ENCODE peak calls at places on chromosomes 5 and 9, in five cellular contexts. J is fibroblast of lung, C is neural progenitor cell, T is K562, E is neuronal stem cell. Q is an unnamed sample.

GRCh38 chr5:157059891-157060290 is 975 bp upstream of the HAVCR1 start:
- DNase-seq in J (no peak), C (no peak), T (no peak), E (no peak), Q (peak; percentile 19)

GRCh38 chr9:98146101-98146991 is 27.3 kb upstream of the TRIM14 start:
- DNase-seq in J (peak; percentile 38), C (peak; percentile 20), T (no peak), E (no peak), Q (peak; percentile 62)

GRCh38 chr5:96321371-96321770 is 111.7 kb downstream of the PCSK1 start:
- DNase-seq in J (no peak), C (no peak), T (no peak), E (no peak), Q (peak; percentile 18)

GRCh38 chr9:20321683-20322082 is 300.6 kb downstream of the MLLT3 start:
- DNase-seq in J (no peak), C (no peak), T (no peak), E (no peak), Q (no peak)

GRCh38 chr9:74006935-74007334 is 490.2 kb upstream of the RORB start:
- DNase-seq in J (no peak), C (peak; percentile 47), T (no peak), E (no peak), Q (no peak)

GRCh38 chr5:121426153-121426552 is 425.5 kb upstream of the FTMT start:
- DNase-seq in J (no peak), C (no peak), T (no peak), E (no peak), Q (no peak)

GRCh38 chr5:74205745-74206570 is 434.6 kb downstream of the ENC1 start:
- DNase-seq in J (no peak), C (no peak), T (no peak), E (no peak), Q (no peak)

GRCh38 chr9:123475407-123475806 is 119.4 kb downstream of the CRB2 start:
- DNase-seq in J (no peak), C (no peak), T (no peak), E (no peak), Q (no peak)

GRCh38 chr9:95494416-95495371 is 22.1 kb downstream of the PTCH1 start:
- DNase-seq in J (peak; percentile 37), C (peak; percentile 65), T (no peak), E (no peak), Q (peak; percentile 74)

GRCh38 chr5:149256451-149256850 is 15.2 kb upstream of the AFAP1L1 start:
- DNase-seq in J (no peak), C (no peak), T (no peak), E (no peak), Q (no peak)
- H3K4me3 ChIP-seq in J (no peak overlapping the region), C (no peak overlapping the region), T (no peak overlapping the region), E (no peak overlapping the region), Q (no peak overlapping the region)

GRCh38 chr9:118059520-118060278 is 355.5 kb downstream of the TLR4 start:
- DNase-seq in J (peak; percentile 12), C (peak; percentile 80), T (peak; percentile 7), E (peak; percentile 62), Q (peak; percentile 17)
- H3K9me3 ChIP-seq in J (no peaks in the 10 kb centered on the region), C (no peaks in the 10 kb centered on the region), T (no peaks in the 10 kb centered on the region), E (no peaks in the 10 kb centered on the region), Q (no peaks in the 10 kb centered on the region)

GRCh38 chr5:8875722-8876121 is 670.2 kb downstream of the SEMA5A start:
- DNase-seq in J (no peak), C (no peak), T (no peak), E (no peak), Q (no peak)

GRCh38 chr5:8864053-8864452 is 681.8 kb downstream of the SEMA5A start:
- DNase-seq in J (peak; percentile 32), C (peak; percentile 56), T (no peak), E (no peak), Q (peak; percentile 85)

GRCh38 chr5:8870349-8870748 is 675.5 kb downstream of the SEMA5A start:
- DNase-seq in J (no peak), C (no peak), T (no peak), E (no peak), Q (no peak)

GRCh38 chr5:8865686-8866374 is 680.0 kb downstream of the SEMA5A start:
- DNase-seq in J (no peak), C (no peak), T (no peak), E (no peak), Q (no peak)

GRCh38 chr5:8869932-8870331 is 675.9 kb downstream of the SEMA5A start:
- DNase-seq in J (no peak), C (no peak), T (no peak), E (no peak), Q (no peak)
- H2AFZ ChIP-seq in J (no peak overlapping the region), C (no peak overlapping the region), T (no peak overlapping the region), E (no peak overlapping the region), Q (no peak overlapping the region)

DNA sequence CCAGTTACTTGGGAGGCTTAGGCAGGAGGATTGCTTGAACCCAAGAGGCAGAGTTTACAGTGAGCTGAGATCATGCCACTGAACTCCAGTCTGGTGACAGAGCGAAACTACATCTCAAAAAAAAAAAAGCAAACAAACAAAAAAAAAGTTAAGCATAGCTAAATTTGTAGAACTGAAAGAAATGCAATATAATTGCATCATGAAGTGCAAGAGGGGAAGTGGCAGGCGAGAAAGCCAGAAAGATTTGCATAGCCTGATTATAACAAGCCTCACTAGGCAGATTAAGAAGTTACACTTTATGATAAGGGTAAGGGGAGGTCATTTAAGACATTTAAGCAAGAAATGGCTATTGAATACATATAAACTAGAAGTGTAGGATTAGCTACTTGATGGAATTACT is 187.1 kb downstream of the EDIL3 start:
- DNase-seq in J (no peak), C (no peak), T (no peak), E (no peak), Q (no peak)
- H3K4me3 ChIP-seq in J (no peak overlapping the region), C (no peak overlapping the region), T (no peak overlapping the region), E (no peak overlapping the region), Q (no peak overlapping the region)

GRCh38 chr5:2506603-2507002 is 244.9 kb downstream of the IRX2 start:
- DNase-seq in J (no peak), C (no peak), T (no peak), E (no peak), Q (no peak)

GRCh38 chr5:2505217-2505616 is 246.3 kb downstream of the IRX2 start:
- DNase-seq in J (no peak), C (no peak), T (no peak), E (no peak), Q (no peak)

GRCh38 chr5:2509527-2509926 is 241.9 kb downstream of the IRX2 start:
- DNase-seq in J (no peak), C (no peak), T (no peak), E (no peak), Q (no peak)

GRCh38 chr5:2508514-2508913 is 243.0 kb downstream of the IRX2 start:
- DNase-seq in J (no peak), C (no peak), T (no peak), E (no peak), Q (no peak)

DNA sequence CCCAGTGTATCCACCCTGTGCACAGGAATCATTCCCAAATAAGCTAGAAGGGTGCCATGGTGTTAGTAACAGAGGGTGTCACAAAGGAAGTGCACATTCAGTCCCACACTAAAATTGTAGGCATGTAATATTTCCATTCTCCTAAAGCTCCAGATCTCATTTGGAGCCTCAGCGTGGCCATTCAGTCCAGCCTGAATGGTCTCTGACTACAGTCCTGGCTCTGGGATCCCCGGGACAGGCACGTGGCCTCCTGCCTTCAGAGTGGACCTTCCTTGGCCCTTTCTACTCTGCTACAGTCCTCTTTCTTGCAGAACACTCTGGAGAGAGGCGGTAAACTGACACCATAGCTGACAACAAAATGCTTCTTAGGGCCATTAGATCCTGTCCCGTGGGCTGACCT is 243.9 kb downstream of the IRX2 start:
- DNase-seq in J (no peak), C (no peak), T (no peak), E (no peak), Q (no peak)
- H3K9me3 ChIP-seq in J (no peaks in the 10 kb centered on the region), C (no peaks in the 10 kb centered on the region), T (no peaks in the 10 kb centered on the region), E (peaks cover 4% of the 10 kb centered on the region), Q (no peaks in the 10 kb centered on the region)

GRCh38 chr5:40441733-40442132 is 238.0 kb upstream of the PTGER4 start:
- DNase-seq in J (no peak), C (no peak), T (no peak), E (no peak), Q (no peak)
- H2AFZ ChIP-seq in J (no peak overlapping the region), C (no peak overlapping the region), T (no peak overlapping the region), E (no peak overlapping the region), Q (no peak overlapping the region)

GRCh38 chr5:141914154-141914743 is 9.4 kb upstream of the DELE1 start:
- DNase-seq in J (no peak), C (peak; percentile 78), T (peak; percentile 70), E (peak; percentile 36), Q (no peak)
- H3K4me3 ChIP-seq in J (peak overlapping the region; percentile 52), C (peak overlapping the region; percentile 46), T (peak overlapping the region; percentile 22), E (no peak overlapping the region), Q (no peak overlapping the region)

GRCh38 chr9:96766199-96766598 is 11.7 kb downstream of the ZNF510 start:
- DNase-seq in J (no peak), C (no peak), T (no peak), E (no peak), Q (no peak)
- H3K9me3 ChIP-seq in J (no peaks in the 10 kb centered on the region), C (peaks cover 66% of the 10 kb centered on the region), T (peaks cover 41% of the 10 kb centered on the region), E (peaks cover 19% of the 10 kb centered on the region), Q (peaks cover 41% of the 10 kb centered on the region)

Q was measured in PC-3.